ENCODE peak calls at places on chromosomes 5 and 9, in ten cellular contexts. One of them, this sample, is unnamed.
A peak's percentile ranks its signal among the peaks of the same experiment; 100 is the strongest.

GRCh38 chr9:3963266-3964019 is 336.4 kb downstream of the GLIS3 start:
- DNase-seq in stimulated activated CD4-positive, alpha-beta T cell treated with anti-CD3 and anti-CD28 coated beads, Interleukin-2, amount 100 ng/mL, for 48 hours: no peak
- DNase-seq in cerebellum: no peak
- DNase-seq in DMS53: no peak
- DNase-seq in stimulated activated CD8-positive, alpha-beta memory T cell treated with anti-CD3 and anti-CD28 coated beads, Interleukin-4, amount 100 ng/mL, for 4 hours: no peak
- DNase-seq in AG08395: peak; percentile 66
- DNase-seq in Right ventricle myocardium superior: peak; percentile 48
- DNase-seq in ascending aorta: no peak
- DNase-seq in COR-L47: no peak
- DNase-seq in left cardiac atrium: peak; percentile 47
- DNase-seq in this sample: no peak

GRCh38 chr9:13380903-13381302 is 101.4 kb upstream of the MPDZ start:
- DNase-seq in stimulated activated CD4-positive, alpha-beta T cell treated with anti-CD3 and anti-CD28 coated beads, Interleukin-2, amount 100 ng/mL, for 48 hours: no peak
- DNase-seq in cerebellum: no peak
- DNase-seq in DMS53: no peak
- DNase-seq in stimulated activated CD8-positive, alpha-beta memory T cell treated with anti-CD3 and anti-CD28 coated beads, Interleukin-4, amount 100 ng/mL, for 4 hours: no peak
- DNase-seq in AG08395: no peak
- DNase-seq in Right ventricle myocardium superior: no peak
- DNase-seq in ascending aorta: no peak
- DNase-seq in COR-L47: no peak
- DNase-seq in left cardiac atrium: no peak
- DNase-seq in this sample: peak; percentile 41

GRCh38 chr9:93166699-93167098 is 17.2 kb upstream of the WNK2 start:
- DNase-seq in stimulated activated CD4-positive, alpha-beta T cell treated with anti-CD3 and anti-CD28 coated beads, Interleukin-2, amount 100 ng/mL, for 48 hours: no peak
- DNase-seq in cerebellum: no peak
- DNase-seq in DMS53: no peak
- DNase-seq in stimulated activated CD8-positive, alpha-beta memory T cell treated with anti-CD3 and anti-CD28 coated beads, Interleukin-4, amount 100 ng/mL, for 4 hours: no peak
- DNase-seq in AG08395: no peak
- DNase-seq in Right ventricle myocardium superior: no peak
- DNase-seq in ascending aorta: no peak
- DNase-seq in COR-L47: no peak
- DNase-seq in left cardiac atrium: no peak
- DNase-seq in this sample: no peak

GRCh38 chr5:95261369-95262175 is 23.3 kb downstream of the MCTP1 start:
- DNase-seq in stimulated activated CD4-positive, alpha-beta T cell treated with anti-CD3 and anti-CD28 coated beads, Interleukin-2, amount 100 ng/mL, for 48 hours: no peak
- DNase-seq in cerebellum: peak; percentile 54
- DNase-seq in DMS53: peak; percentile 62
- DNase-seq in stimulated activated CD8-positive, alpha-beta memory T cell treated with anti-CD3 and anti-CD28 coated beads, Interleukin-4, amount 100 ng/mL, for 4 hours: no peak
- DNase-seq in AG08395: peak; percentile 28
- DNase-seq in Right ventricle myocardium superior: no peak
- DNase-seq in ascending aorta: no peak
- DNase-seq in COR-L47: no peak
- DNase-seq in left cardiac atrium: no peak
- DNase-seq in this sample: no peak

GRCh38 chr9:95533996-95534680 is 17.4 kb upstream of the PTCH1 start:
- DNase-seq in stimulated activated CD4-positive, alpha-beta T cell treated with anti-CD3 and anti-CD28 coated beads, Interleukin-2, amount 100 ng/mL, for 48 hours: no peak
- DNase-seq in cerebellum: no peak
- DNase-seq in DMS53: no peak
- DNase-seq in stimulated activated CD8-positive, alpha-beta memory T cell treated with anti-CD3 and anti-CD28 coated beads, Interleukin-4, amount 100 ng/mL, for 4 hours: no peak
- DNase-seq in AG08395: no peak
- DNase-seq in Right ventricle myocardium superior: no peak
- DNase-seq in ascending aorta: no peak
- DNase-seq in COR-L47: peak; percentile 2
- DNase-seq in left cardiac atrium: no peak
- DNase-seq in this sample: no peak

GRCh38 chr5:109249126-109249525 is 160.6 kb downstream of the PJA2 start:
- DNase-seq in stimulated activated CD4-positive, alpha-beta T cell treated with anti-CD3 and anti-CD28 coated beads, Interleukin-2, amount 100 ng/mL, for 48 hours: no peak
- DNase-seq in cerebellum: no peak
- DNase-seq in DMS53: no peak
- DNase-seq in stimulated activated CD8-positive, alpha-beta memory T cell treated with anti-CD3 and anti-CD28 coated beads, Interleukin-4, amount 100 ng/mL, for 4 hours: no peak
- DNase-seq in AG08395: no peak
- DNase-seq in Right ventricle myocardium superior: no peak
- DNase-seq in ascending aorta: no peak
- DNase-seq in COR-L47: no peak
- DNase-seq in left cardiac atrium: no peak
- DNase-seq in this sample: no peak

GRCh38 chr9:73176450-73176875 is 24.8 kb downstream of the ANXA1 start:
- DNase-seq in stimulated activated CD4-positive, alpha-beta T cell treated with anti-CD3 and anti-CD28 coated beads, Interleukin-2, amount 100 ng/mL, for 48 hours: no peak
- DNase-seq in cerebellum: no peak
- DNase-seq in DMS53: peak; percentile 7
- DNase-seq in stimulated activated CD8-positive, alpha-beta memory T cell treated with anti-CD3 and anti-CD28 coated beads, Interleukin-4, amount 100 ng/mL, for 4 hours: no peak
- DNase-seq in AG08395: peak; percentile 74
- DNase-seq in Right ventricle myocardium superior: no peak
- DNase-seq in ascending aorta: no peak
- DNase-seq in COR-L47: no peak
- DNase-seq in left cardiac atrium: no peak
- DNase-seq in this sample: no peak

GRCh38 chr5:172071244-172071875 is 64.9 kb upstream of the FBXW11 start:
- DNase-seq in stimulated activated CD4-positive, alpha-beta T cell treated with anti-CD3 and anti-CD28 coated beads, Interleukin-2, amount 100 ng/mL, for 48 hours: no peak
- DNase-seq in cerebellum: no peak
- DNase-seq in DMS53: no peak
- DNase-seq in stimulated activated CD8-positive, alpha-beta memory T cell treated with anti-CD3 and anti-CD28 coated beads, Interleukin-4, amount 100 ng/mL, for 4 hours: no peak
- DNase-seq in AG08395: no peak
- DNase-seq in Right ventricle myocardium superior: no peak
- DNase-seq in ascending aorta: no peak
- DNase-seq in COR-L47: no peak
- DNase-seq in left cardiac atrium: no peak
- DNase-seq in this sample: no peak

GRCh38 chr9:37311938-37312730 is 110.4 kb upstream of the GRHPR start:
- DNase-seq in stimulated activated CD4-positive, alpha-beta T cell treated with anti-CD3 and anti-CD28 coated beads, Interleukin-2, amount 100 ng/mL, for 48 hours: no peak
- DNase-seq in cerebellum: no peak
- DNase-seq in DMS53: no peak
- DNase-seq in stimulated activated CD8-positive, alpha-beta memory T cell treated with anti-CD3 and anti-CD28 coated beads, Interleukin-4, amount 100 ng/mL, for 4 hours: no peak
- DNase-seq in AG08395: no peak
- DNase-seq in Right ventricle myocardium superior: no peak
- DNase-seq in ascending aorta: no peak
- DNase-seq in COR-L47: no peak
- DNase-seq in left cardiac atrium: no peak
- DNase-seq in this sample: no peak

GRCh38 chr9:124354364-124355031 is 60.7 kb downstream of the PSMB7 start:
- DNase-seq in stimulated activated CD4-positive, alpha-beta T cell treated with anti-CD3 and anti-CD28 coated beads, Interleukin-2, amount 100 ng/mL, for 48 hours: no peak
- DNase-seq in cerebellum: no peak
- DNase-seq in DMS53: no peak
- DNase-seq in stimulated activated CD8-positive, alpha-beta memory T cell treated with anti-CD3 and anti-CD28 coated beads, Interleukin-4, amount 100 ng/mL, for 4 hours: no peak
- DNase-seq in AG08395: no peak
- DNase-seq in Right ventricle myocardium superior: no peak
- DNase-seq in ascending aorta: peak; percentile 62
- DNase-seq in COR-L47: no peak
- DNase-seq in left cardiac atrium: no peak
- DNase-seq in this sample: peak; percentile 44

GRCh38 chr5:131983244-131983771 is 28.1 kb downstream of the ACSL6 start:
- DNase-seq in stimulated activated CD4-positive, alpha-beta T cell treated with anti-CD3 and anti-CD28 coated beads, Interleukin-2, amount 100 ng/mL, for 48 hours: no peak
- DNase-seq in cerebellum: peak; percentile 30
- DNase-seq in DMS53: no peak
- DNase-seq in stimulated activated CD8-positive, alpha-beta memory T cell treated with anti-CD3 and anti-CD28 coated beads, Interleukin-4, amount 100 ng/mL, for 4 hours: no peak
- DNase-seq in AG08395: no peak
- DNase-seq in Right ventricle myocardium superior: no peak
- DNase-seq in ascending aorta: no peak
- DNase-seq in COR-L47: no peak
- DNase-seq in left cardiac atrium: no peak
- DNase-seq in this sample: no peak

GRCh38 chr5:131198625-131199024 is 27.9 kb downstream of the LYRM7 start:
- DNase-seq in stimulated activated CD4-positive, alpha-beta T cell treated with anti-CD3 and anti-CD28 coated beads, Interleukin-2, amount 100 ng/mL, for 48 hours: no peak
- DNase-seq in cerebellum: no peak
- DNase-seq in DMS53: no peak
- DNase-seq in stimulated activated CD8-positive, alpha-beta memory T cell treated with anti-CD3 and anti-CD28 coated beads, Interleukin-4, amount 100 ng/mL, for 4 hours: no peak
- DNase-seq in AG08395: no peak
- DNase-seq in Right ventricle myocardium superior: no peak
- DNase-seq in ascending aorta: no peak
- DNase-seq in COR-L47: no peak
- DNase-seq in left cardiac atrium: no peak
- DNase-seq in this sample: no peak

GRCh38 chr9:37342493-37342892 is 80.0 kb upstream of the GRHPR start:
- DNase-seq in stimulated activated CD4-positive, alpha-beta T cell treated with anti-CD3 and anti-CD28 coated beads, Interleukin-2, amount 100 ng/mL, for 48 hours: no peak
- DNase-seq in cerebellum: no peak
- DNase-seq in DMS53: no peak
- DNase-seq in stimulated activated CD8-positive, alpha-beta memory T cell treated with anti-CD3 and anti-CD28 coated beads, Interleukin-4, amount 100 ng/mL, for 4 hours: no peak
- DNase-seq in AG08395: no peak
- DNase-seq in Right ventricle myocardium superior: no peak
- DNase-seq in ascending aorta: no peak
- DNase-seq in COR-L47: no peak
- DNase-seq in left cardiac atrium: no peak
- DNase-seq in this sample: no peak

GRCh38 chr9:89564257-89564878 is 40.4 kb upstream of the GADD45G start:
- DNase-seq in stimulated activated CD4-positive, alpha-beta T cell treated with anti-CD3 and anti-CD28 coated beads, Interleukin-2, amount 100 ng/mL, for 48 hours: no peak
- DNase-seq in cerebellum: peak; percentile 18
- DNase-seq in DMS53: peak; percentile 96
- DNase-seq in stimulated activated CD8-positive, alpha-beta memory T cell treated with anti-CD3 and anti-CD28 coated beads, Interleukin-4, amount 100 ng/mL, for 4 hours: no peak
- DNase-seq in AG08395: no peak
- DNase-seq in Right ventricle myocardium superior: no peak
- DNase-seq in ascending aorta: no peak
- DNase-seq in COR-L47: no peak
- DNase-seq in left cardiac atrium: no peak
- DNase-seq in this sample: no peak

GRCh38 chr5:19605846-19606407 is 382.1 kb downstream of the CDH18 start:
- DNase-seq in stimulated activated CD4-positive, alpha-beta T cell treated with anti-CD3 and anti-CD28 coated beads, Interleukin-2, amount 100 ng/mL, for 48 hours: no peak
- DNase-seq in cerebellum: no peak
- DNase-seq in DMS53: peak; percentile 77
- DNase-seq in stimulated activated CD8-positive, alpha-beta memory T cell treated with anti-CD3 and anti-CD28 coated beads, Interleukin-4, amount 100 ng/mL, for 4 hours: no peak
- DNase-seq in AG08395: no peak
- DNase-seq in Right ventricle myocardium superior: no peak
- DNase-seq in ascending aorta: no peak
- DNase-seq in COR-L47: no peak
- DNase-seq in left cardiac atrium: no peak
- DNase-seq in this sample: no peak

GRCh38 chr9:137304383-137305059 is 2.5 kb upstream of the NRARP start:
- DNase-seq in stimulated activated CD4-positive, alpha-beta T cell treated with anti-CD3 and anti-CD28 coated beads, Interleukin-2, amount 100 ng/mL, for 48 hours: no peak
- DNase-seq in cerebellum: no peak
- DNase-seq in DMS53: peak; percentile 60
- DNase-seq in stimulated activated CD8-positive, alpha-beta memory T cell treated with anti-CD3 and anti-CD28 coated beads, Interleukin-4, amount 100 ng/mL, for 4 hours: no peak
- DNase-seq in AG08395: no peak
- DNase-seq in Right ventricle myocardium superior: peak; percentile 34
- DNase-seq in ascending aorta: peak; percentile 59
- DNase-seq in COR-L47: no peak
- DNase-seq in left cardiac atrium: no peak
- DNase-seq in this sample: peak; percentile 40

GRCh38 chr5:97096096-97096648 is 46.2 kb downstream of the LIX1 start:
- DNase-seq in stimulated activated CD4-positive, alpha-beta T cell treated with anti-CD3 and anti-CD28 coated beads, Interleukin-2, amount 100 ng/mL, for 48 hours: no peak
- DNase-seq in cerebellum: no peak
- DNase-seq in DMS53: no peak
- DNase-seq in stimulated activated CD8-positive, alpha-beta memory T cell treated with anti-CD3 and anti-CD28 coated beads, Interleukin-4, amount 100 ng/mL, for 4 hours: no peak
- DNase-seq in AG08395: peak; percentile 20
- DNase-seq in Right ventricle myocardium superior: no peak
- DNase-seq in ascending aorta: no peak
- DNase-seq in COR-L47: no peak
- DNase-seq in left cardiac atrium: no peak
- DNase-seq in this sample: no peak

GRCh38 chr9:89444212-89444611 is 53.7 kb downstream of the SEMA4D start:
- DNase-seq in stimulated activated CD4-positive, alpha-beta T cell treated with anti-CD3 and anti-CD28 coated beads, Interleukin-2, amount 100 ng/mL, for 48 hours: no peak
- DNase-seq in cerebellum: no peak
- DNase-seq in DMS53: no peak
- DNase-seq in stimulated activated CD8-positive, alpha-beta memory T cell treated with anti-CD3 and anti-CD28 coated beads, Interleukin-4, amount 100 ng/mL, for 4 hours: no peak
- DNase-seq in AG08395: no peak
- DNase-seq in Right ventricle myocardium superior: no peak
- DNase-seq in ascending aorta: no peak
- DNase-seq in COR-L47: no peak
- DNase-seq in left cardiac atrium: no peak
- DNase-seq in this sample: no peak

GRCh38 chr5:113221294-113222176 is 213.3 kb downstream of the TSSK1B start:
- DNase-seq in stimulated activated CD4-positive, alpha-beta T cell treated with anti-CD3 and anti-CD28 coated beads, Interleukin-2, amount 100 ng/mL, for 48 hours: no peak
- DNase-seq in cerebellum: no peak
- DNase-seq in DMS53: no peak
- DNase-seq in stimulated activated CD8-positive, alpha-beta memory T cell treated with anti-CD3 and anti-CD28 coated beads, Interleukin-4, amount 100 ng/mL, for 4 hours: no peak
- DNase-seq in AG08395: no peak
- DNase-seq in Right ventricle myocardium superior: no peak
- DNase-seq in ascending aorta: no peak
- DNase-seq in COR-L47: no peak
- DNase-seq in left cardiac atrium: no peak
- DNase-seq in this sample: no peak

GRCh38 chr9:7533376-7534090 is 266.0 kb downstream of the DMAC1 start:
- DNase-seq in stimulated activated CD4-positive, alpha-beta T cell treated with anti-CD3 and anti-CD28 coated beads, Interleukin-2, amount 100 ng/mL, for 48 hours: no peak
- DNase-seq in cerebellum: no peak
- DNase-seq in DMS53: no peak
- DNase-seq in stimulated activated CD8-positive, alpha-beta memory T cell treated with anti-CD3 and anti-CD28 coated beads, Interleukin-4, amount 100 ng/mL, for 4 hours: no peak
- DNase-seq in AG08395: no peak
- DNase-seq in Right ventricle myocardium superior: no peak
- DNase-seq in ascending aorta: no peak
- DNase-seq in COR-L47: no peak
- DNase-seq in left cardiac atrium: no peak
- DNase-seq in this sample: no peak

GRCh38 chr9:15277400-15278137 is 29.4 kb downstream of the TTC39B start:
- DNase-seq in stimulated activated CD4-positive, alpha-beta T cell treated with anti-CD3 and anti-CD28 coated beads, Interleukin-2, amount 100 ng/mL, for 48 hours: no peak
- DNase-seq in cerebellum: peak; percentile 40
- DNase-seq in DMS53: peak; percentile 9
- DNase-seq in stimulated activated CD8-positive, alpha-beta memory T cell treated with anti-CD3 and anti-CD28 coated beads, Interleukin-4, amount 100 ng/mL, for 4 hours: no peak
- DNase-seq in AG08395: peak; percentile 27
- DNase-seq in Right ventricle myocardium superior: no peak
- DNase-seq in ascending aorta: no peak
- DNase-seq in COR-L47: peak; percentile 6
- DNase-seq in left cardiac atrium: no peak
- DNase-seq in this sample: no peak

GRCh38 chr5:26295541-26295940 is 742.8 kb downstream of the CDH9 start:
- DNase-seq in stimulated activated CD4-positive, alpha-beta T cell treated with anti-CD3 and anti-CD28 coated beads, Interleukin-2, amount 100 ng/mL, for 48 hours: no peak
- DNase-seq in cerebellum: no peak
- DNase-seq in DMS53: no peak
- DNase-seq in stimulated activated CD8-positive, alpha-beta memory T cell treated with anti-CD3 and anti-CD28 coated beads, Interleukin-4, amount 100 ng/mL, for 4 hours: no peak
- DNase-seq in AG08395: no peak
- DNase-seq in Right ventricle myocardium superior: no peak
- DNase-seq in ascending aorta: no peak
- DNase-seq in COR-L47: no peak
- DNase-seq in left cardiac atrium: no peak
- DNase-seq in this sample: no peak

GRCh38 chr9:128505414-128505765 is 871 bp downstream of the GLE1 start:
- DNase-seq in stimulated activated CD4-positive, alpha-beta T cell treated with anti-CD3 and anti-CD28 coated beads, Interleukin-2, amount 100 ng/mL, for 48 hours: no peak
- DNase-seq in cerebellum: no peak
- DNase-seq in DMS53: no peak
- DNase-seq in stimulated activated CD8-positive, alpha-beta memory T cell treated with anti-CD3 and anti-CD28 coated beads, Interleukin-4, amount 100 ng/mL, for 4 hours: no peak
- DNase-seq in AG08395: peak; percentile 38
- DNase-seq in Right ventricle myocardium superior: no peak
- DNase-seq in ascending aorta: no peak
- DNase-seq in COR-L47: no peak
- DNase-seq in left cardiac atrium: no peak
- DNase-seq in this sample: no peak

GRCh38 chr5:38803246-38803645 is 42.6 kb upstream of the OSMR start:
- DNase-seq in stimulated activated CD4-positive, alpha-beta T cell treated with anti-CD3 and anti-CD28 coated beads, Interleukin-2, amount 100 ng/mL, for 48 hours: no peak
- DNase-seq in cerebellum: no peak
- DNase-seq in DMS53: no peak
- DNase-seq in stimulated activated CD8-positive, alpha-beta memory T cell treated with anti-CD3 and anti-CD28 coated beads, Interleukin-4, amount 100 ng/mL, for 4 hours: no peak
- DNase-seq in AG08395: no peak
- DNase-seq in Right ventricle myocardium superior: no peak
- DNase-seq in ascending aorta: no peak
- DNase-seq in COR-L47: no peak
- DNase-seq in left cardiac atrium: no peak
- DNase-seq in this sample: no peak

GRCh38 chr5:1526151-1526631 is 2.4 kb upstream of the LPCAT1 start:
- DNase-seq in stimulated activated CD4-positive, alpha-beta T cell treated with anti-CD3 and anti-CD28 coated beads, Interleukin-2, amount 100 ng/mL, for 48 hours: no peak
- DNase-seq in cerebellum: no peak
- DNase-seq in DMS53: no peak
- DNase-seq in stimulated activated CD8-positive, alpha-beta memory T cell treated with anti-CD3 and anti-CD28 coated beads, Interleukin-4, amount 100 ng/mL, for 4 hours: no peak
- DNase-seq in AG08395: no peak
- DNase-seq in Right ventricle myocardium superior: no peak
- DNase-seq in ascending aorta: peak; percentile 52
- DNase-seq in COR-L47: no peak
- DNase-seq in left cardiac atrium: peak; percentile 16
- DNase-seq in this sample: peak; percentile 5

GRCh38 chr5:131541766-131542165 is 93.3 kb downstream of the RAPGEF6 start:
- DNase-seq in stimulated activated CD4-positive, alpha-beta T cell treated with anti-CD3 and anti-CD28 coated beads, Interleukin-2, amount 100 ng/mL, for 48 hours: no peak
- DNase-seq in cerebellum: no peak
- DNase-seq in DMS53: no peak
- DNase-seq in stimulated activated CD8-positive, alpha-beta memory T cell treated with anti-CD3 and anti-CD28 coated beads, Interleukin-4, amount 100 ng/mL, for 4 hours: no peak
- DNase-seq in AG08395: no peak
- DNase-seq in Right ventricle myocardium superior: no peak
- DNase-seq in ascending aorta: no peak
- DNase-seq in COR-L47: no peak
- DNase-seq in left cardiac atrium: no peak
- DNase-seq in this sample: no peak

GRCh38 chr5:171783051-171783450 is 2.6 kb upstream of the SMIM23 start:
- DNase-seq in stimulated activated CD4-positive, alpha-beta T cell treated with anti-CD3 and anti-CD28 coated beads, Interleukin-2, amount 100 ng/mL, for 48 hours: no peak
- DNase-seq in cerebellum: no peak
- DNase-seq in DMS53: peak; percentile 22
- DNase-seq in stimulated activated CD8-positive, alpha-beta memory T cell treated with anti-CD3 and anti-CD28 coated beads, Interleukin-4, amount 100 ng/mL, for 4 hours: no peak
- DNase-seq in AG08395: peak; percentile 22
- DNase-seq in Right ventricle myocardium superior: no peak
- DNase-seq in ascending aorta: no peak
- DNase-seq in COR-L47: no peak
- DNase-seq in left cardiac atrium: no peak
- DNase-seq in this sample: no peak

GRCh38 chr5:82352146-82352791 is 74.1 kb upstream of the RPS23 start:
- DNase-seq in stimulated activated CD4-positive, alpha-beta T cell treated with anti-CD3 and anti-CD28 coated beads, Interleukin-2, amount 100 ng/mL, for 48 hours: no peak
- DNase-seq in cerebellum: no peak
- DNase-seq in DMS53: no peak
- DNase-seq in stimulated activated CD8-positive, alpha-beta memory T cell treated with anti-CD3 and anti-CD28 coated beads, Interleukin-4, amount 100 ng/mL, for 4 hours: no peak
- DNase-seq in AG08395: no peak
- DNase-seq in Right ventricle myocardium superior: no peak
- DNase-seq in ascending aorta: no peak
- DNase-seq in COR-L47: no peak
- DNase-seq in left cardiac atrium: no peak
- DNase-seq in this sample: no peak